ENCODE peak calls at places on chromosomes 7 and 10, in six cellular contexts. One of them, this sample, is unnamed.

GRCh38 chr7:124651136-124651535 is 114.5 kb downstream of the GPR37 start:
- DNase-seq in colonic mucosa: no peak
- DNase-seq in right cardiac atrium: no peak
- DNase-seq in uterus: no peak
- DNase-seq in hepatocyte: no peak
- DNase-seq in mammary epithelial cell: no peak
- DNase-seq in this sample: no peak

GRCh38 chr7:95630702-95631458 is 34.6 kb upstream of the PDK4 start:
- DNase-seq in colonic mucosa: no peak
- DNase-seq in right cardiac atrium: no peak
- DNase-seq in uterus: no peak
- DNase-seq in hepatocyte: no peak
- DNase-seq in mammary epithelial cell: peak; percentile 0
- DNase-seq in this sample: no peak

GRCh38 chr7:44569958-44570357 is 3.8 kb downstream of the DDX56 start:
- DNase-seq in colonic mucosa: no peak
- DNase-seq in right cardiac atrium: no peak
- DNase-seq in uterus: peak; percentile 10
- DNase-seq in hepatocyte: no peak
- DNase-seq in mammary epithelial cell: no peak
- DNase-seq in this sample: no peak

GRCh38 chr10:3623746-3624145 is 161.3 kb downstream of the KLF6 start:
- DNase-seq in colonic mucosa: no peak
- DNase-seq in right cardiac atrium: no peak
- DNase-seq in uterus: no peak
- DNase-seq in hepatocyte: no peak
- DNase-seq in mammary epithelial cell: no peak
- DNase-seq in this sample: peak; percentile 10

GRCh38 chr10:32582946-32583345 is 137.0 kb downstream of the CCDC7 start:
- DNase-seq in colonic mucosa: no peak
- DNase-seq in right cardiac atrium: no peak
- DNase-seq in uterus: no peak
- DNase-seq in hepatocyte: no peak
- DNase-seq in mammary epithelial cell: no peak
- DNase-seq in this sample: no peak

GRCh38 chr10:133529576-133529946 is 2.4 kb downstream of the CYP2E1 start:
- DNase-seq in colonic mucosa: no peak
- DNase-seq in right cardiac atrium: no peak
- DNase-seq in uterus: no peak
- DNase-seq in hepatocyte: no peak
- DNase-seq in mammary epithelial cell: no peak
- DNase-seq in this sample: no peak

GRCh38 chr10:50595785-50596184 is 28.0 kb downstream of the SGMS1 start:
- DNase-seq in colonic mucosa: no peak
- DNase-seq in right cardiac atrium: no peak
- DNase-seq in uterus: no peak
- DNase-seq in hepatocyte: no peak
- DNase-seq in mammary epithelial cell: no peak
- DNase-seq in this sample: no peak

GRCh38 chr7:1738511-1738910 is 68.4 kb downstream of the ELFN1 start:
- DNase-seq in colonic mucosa: no peak
- DNase-seq in right cardiac atrium: peak; percentile 18
- DNase-seq in uterus: no peak
- DNase-seq in hepatocyte: no peak
- DNase-seq in mammary epithelial cell: no peak
- DNase-seq in this sample: no peak

GRCh38 chr10:4310153-4310552 is 515.9 kb upstream of the AKR1E2 start:
- DNase-seq in colonic mucosa: no peak
- DNase-seq in right cardiac atrium: no peak
- DNase-seq in uterus: no peak
- DNase-seq in hepatocyte: no peak
- DNase-seq in mammary epithelial cell: no peak
- DNase-seq in this sample: no peak

GRCh38 chr7:50978633-50979215 is 196.0 kb upstream of the GRB10 start:
- DNase-seq in colonic mucosa: no peak
- DNase-seq in right cardiac atrium: no peak
- DNase-seq in uterus: no peak
- DNase-seq in hepatocyte: no peak
- DNase-seq in mammary epithelial cell: no peak
- DNase-seq in this sample: peak; percentile 23

GRCh38 chr7:28354601-28355062 is 57.7 kb upstream of the CREB5 start:
- DNase-seq in colonic mucosa: no peak
- DNase-seq in right cardiac atrium: no peak
- DNase-seq in uterus: no peak
- DNase-seq in hepatocyte: no peak
- DNase-seq in mammary epithelial cell: peak; percentile 97
- DNase-seq in this sample: peak; percentile 98

GRCh38 chr10:77007836-77008235 is 629.8 kb downstream of the KCNMA1 start:
- DNase-seq in colonic mucosa: no peak
- DNase-seq in right cardiac atrium: peak; percentile 49
- DNase-seq in uterus: no peak
- DNase-seq in hepatocyte: no peak
- DNase-seq in mammary epithelial cell: no peak
- DNase-seq in this sample: no peak

GRCh38 chr7:108067844-108068243 is 62.3 kb downstream of the LAMB4 start:
- DNase-seq in colonic mucosa: no peak
- DNase-seq in right cardiac atrium: peak; percentile 29
- DNase-seq in uterus: no peak
- DNase-seq in hepatocyte: no peak
- DNase-seq in mammary epithelial cell: no peak
- DNase-seq in this sample: no peak
- H3K27me3 ChIP-seq in colonic mucosa: no peaks in the 10 kb centered on the region
- H3K27me3 ChIP-seq in right cardiac atrium: no peaks in the 10 kb centered on the region
- H3K27me3 ChIP-seq in uterus: no peaks in the 10 kb centered on the region
- H3K27me3 ChIP-seq in hepatocyte: no peaks in the 10 kb centered on the region
- H3K27me3 ChIP-seq in mammary epithelial cell: no peaks in the 10 kb centered on the region
- H3K27me3 ChIP-seq in this sample: no peaks in the 10 kb centered on the region

DNA sequence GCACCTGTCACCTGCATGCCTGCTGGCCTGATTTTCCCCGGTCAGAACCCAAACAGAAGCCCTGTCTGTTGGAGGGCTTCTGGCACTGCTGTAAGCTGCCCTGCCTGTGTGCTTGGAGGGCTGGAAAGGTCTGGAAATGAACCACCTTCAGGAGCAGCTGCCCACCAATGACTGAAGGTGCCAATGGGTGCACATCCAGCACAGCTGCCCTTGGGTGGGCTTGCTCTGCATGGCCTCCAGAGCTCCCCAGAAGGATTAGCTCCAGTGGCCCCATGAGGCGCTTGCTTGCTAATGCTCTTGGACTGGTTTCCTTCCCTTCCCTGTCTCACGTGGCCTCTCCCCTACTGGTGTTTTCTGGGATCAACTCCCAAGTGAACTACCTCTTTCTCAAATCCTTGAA is 43.2 kb downstream of the WDFY4 start:
- DNase-seq in colonic mucosa: no peak
- DNase-seq in right cardiac atrium: no peak
- DNase-seq in uterus: no peak
- DNase-seq in hepatocyte: no peak
- DNase-seq in mammary epithelial cell: no peak
- DNase-seq in this sample: no peak
- H3K27me3 ChIP-seq in colonic mucosa: no peaks in the 10 kb centered on the region
- H3K27me3 ChIP-seq in right cardiac atrium: no peaks in the 10 kb centered on the region
- H3K27me3 ChIP-seq in uterus: no peaks in the 10 kb centered on the region
- H3K27me3 ChIP-seq in hepatocyte: no peaks in the 10 kb centered on the region
- H3K27me3 ChIP-seq in mammary epithelial cell: no peaks in the 10 kb centered on the region
- H3K27me3 ChIP-seq in this sample: no peaks in the 10 kb centered on the region

GRCh38 chr7:154884348-154884920 is 118.5 kb downstream of the PAXIP1 start:
- DNase-seq in colonic mucosa: no peak
- DNase-seq in right cardiac atrium: no peak
- DNase-seq in uterus: no peak
- DNase-seq in hepatocyte: no peak
- DNase-seq in mammary epithelial cell: no peak
- DNase-seq in this sample: no peak

GRCh38 chr7:154882931-154883474 is 119.9 kb downstream of the PAXIP1 start:
- DNase-seq in colonic mucosa: no peak
- DNase-seq in right cardiac atrium: no peak
- DNase-seq in uterus: no peak
- DNase-seq in hepatocyte: no peak
- DNase-seq in mammary epithelial cell: no peak
- DNase-seq in this sample: no peak

GRCh38 chr7:154892459-154892858 is 110.5 kb downstream of the PAXIP1 start:
- DNase-seq in colonic mucosa: peak; percentile 27
- DNase-seq in right cardiac atrium: no peak
- DNase-seq in uterus: no peak
- DNase-seq in hepatocyte: no peak
- DNase-seq in mammary epithelial cell: no peak
- DNase-seq in this sample: no peak

GRCh38 chr7:154886591-154886990 is 116.3 kb downstream of the PAXIP1 start:
- DNase-seq in colonic mucosa: no peak
- DNase-seq in right cardiac atrium: no peak
- DNase-seq in uterus: no peak
- DNase-seq in hepatocyte: no peak
- DNase-seq in mammary epithelial cell: no peak
- DNase-seq in this sample: peak; percentile 3

DNA sequence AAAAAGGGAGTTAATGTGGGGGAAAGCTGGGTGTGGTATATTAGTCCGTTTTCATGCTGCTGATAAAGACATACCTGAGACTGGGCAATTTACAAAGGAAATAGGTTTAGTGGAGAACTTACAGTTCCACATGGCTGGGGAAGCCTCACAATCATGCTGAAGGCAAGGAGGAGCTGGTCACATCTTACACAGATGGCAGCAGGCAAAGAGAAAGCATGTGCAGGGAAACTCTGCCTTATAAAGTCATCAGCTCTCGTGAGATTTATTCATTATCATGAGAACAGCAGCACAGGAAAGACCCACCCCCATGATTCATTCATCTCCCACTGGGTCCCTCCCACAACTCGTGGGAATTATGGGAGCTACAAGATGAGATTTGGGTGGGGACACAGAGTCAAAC is 114.2 kb downstream of the PAXIP1 start:
- DNase-seq in colonic mucosa: no peak
- DNase-seq in right cardiac atrium: no peak
- DNase-seq in uterus: no peak
- DNase-seq in hepatocyte: no peak
- DNase-seq in mammary epithelial cell: no peak
- DNase-seq in this sample: no peak
- H3K27me3 ChIP-seq in colonic mucosa: no peaks in the 10 kb centered on the region
- H3K27me3 ChIP-seq in right cardiac atrium: no peaks in the 10 kb centered on the region
- H3K27me3 ChIP-seq in uterus: no peaks in the 10 kb centered on the region
- H3K27me3 ChIP-seq in hepatocyte: no peaks in the 10 kb centered on the region
- H3K27me3 ChIP-seq in mammary epithelial cell: no peaks in the 10 kb centered on the region
- H3K27me3 ChIP-seq in this sample: no peaks in the 10 kb centered on the region

GRCh38 chr7:132571970-132572369 is 4.3 kb downstream of the PLXNA4 start:
- DNase-seq in colonic mucosa: no peak
- DNase-seq in right cardiac atrium: no peak
- DNase-seq in uterus: no peak
- DNase-seq in hepatocyte: no peak
- DNase-seq in mammary epithelial cell: no peak
- DNase-seq in this sample: no peak
- H3K27me3 ChIP-seq in colonic mucosa: peaks cover 31% of the 10 kb centered on the region
- H3K27me3 ChIP-seq in right cardiac atrium: no peaks in the 10 kb centered on the region
- H3K27me3 ChIP-seq in uterus: no peaks in the 10 kb centered on the region
- H3K27me3 ChIP-seq in hepatocyte: peaks cover 77% of the 10 kb centered on the region
- H3K27me3 ChIP-seq in mammary epithelial cell: peaks cover 32% of the 10 kb centered on the region
- H3K27me3 ChIP-seq in this sample: peaks cover 26% of the 10 kb centered on the region